ENCODE peak calls at places on chromosomes 2 and 18, in nine cellular contexts. One of them, this sample, is unnamed.

GRCh38 chr2:133885847-133886246 is 317.6 kb upstream of the NCKAP5 start:
- DNase-seq in GM23338: no peak
- DNase-seq in heart left ventricle: no peak
- DNase-seq in CD8-positive, alpha-beta memory T cell: no peak
- DNase-seq in neuronal stem cell: no peak
- DNase-seq in uterus: no peak
- DNase-seq in PC-3: peak; percentile 77
- DNase-seq in naive thymus-derived CD4-positive, alpha-beta T cell: no peak
- DNase-seq in spleen: no peak
- DNase-seq in this sample: no peak

GRCh38 chr2:54535599-54536195 is 79.6 kb downstream of the SPTBN1 start:
- DNase-seq in heart left ventricle: no peak
- DNase-seq in spleen: no peak
- DNase-seq in uterus: no peak
- DNase-seq in GM23338: no peak
- DNase-seq in CD8-positive, alpha-beta memory T cell: no peak
- DNase-seq in PC-3: no peak
- DNase-seq in neuronal stem cell: no peak
- DNase-seq in naive thymus-derived CD4-positive, alpha-beta T cell: no peak
- DNase-seq in this sample: no peak

GRCh38 chr2:170425291-170425751 is 247.4 kb downstream of the MYO3B start:
- DNase-seq in heart left ventricle: no peak
- DNase-seq in PC-3: peak; percentile 89
- DNase-seq in neuronal stem cell: no peak
- DNase-seq in uterus: no peak
- DNase-seq in spleen: no peak
- DNase-seq in GM23338: no peak
- DNase-seq in naive thymus-derived CD4-positive, alpha-beta T cell: no peak
- DNase-seq in CD8-positive, alpha-beta memory T cell: no peak
- DNase-seq in this sample: no peak

GRCh38 chr2:176689711-176690110 is 420.5 kb downstream of the MTX2 start:
- DNase-seq in CD8-positive, alpha-beta memory T cell: no peak
- DNase-seq in GM23338: no peak
- DNase-seq in PC-3: no peak
- DNase-seq in uterus: no peak
- DNase-seq in neuronal stem cell: no peak
- DNase-seq in naive thymus-derived CD4-positive, alpha-beta T cell: no peak
- DNase-seq in heart left ventricle: no peak
- DNase-seq in spleen: no peak
- DNase-seq in this sample: no peak

GRCh38 chr2:153786016-153786415 is 85.7 kb upstream of the GALNT13 start:
- DNase-seq in CD8-positive, alpha-beta memory T cell: no peak
- DNase-seq in heart left ventricle: no peak
- DNase-seq in GM23338: no peak
- DNase-seq in naive thymus-derived CD4-positive, alpha-beta T cell: no peak
- DNase-seq in spleen: no peak
- DNase-seq in PC-3: no peak
- DNase-seq in neuronal stem cell: no peak
- DNase-seq in uterus: no peak
- DNase-seq in this sample: no peak

GRCh38 chr2:157722580-157723234 is 94.0 kb upstream of the ACVR1C start:
- DNase-seq in GM23338: peak; percentile 20
- DNase-seq in neuronal stem cell: no peak
- DNase-seq in uterus: no peak
- DNase-seq in CD8-positive, alpha-beta memory T cell: no peak
- DNase-seq in heart left ventricle: no peak
- DNase-seq in PC-3: peak; percentile 17
- DNase-seq in spleen: no peak
- DNase-seq in naive thymus-derived CD4-positive, alpha-beta T cell: no peak
- DNase-seq in this sample: no peak

GRCh38 chr18:9568186-9568585 is 46.2 kb downstream of the PPP4R1 start:
- DNase-seq in PC-3: peak; percentile 86
- DNase-seq in heart left ventricle: no peak
- DNase-seq in uterus: no peak
- DNase-seq in GM23338: no peak
- DNase-seq in neuronal stem cell: no peak
- DNase-seq in naive thymus-derived CD4-positive, alpha-beta T cell: no peak
- DNase-seq in spleen: no peak
- DNase-seq in CD8-positive, alpha-beta memory T cell: no peak
- DNase-seq in this sample: no peak

GRCh38 chr18:3520230-3521085 is 70.5 kb downstream of the TGIF1 start:
- DNase-seq in neuronal stem cell: no peak
- DNase-seq in PC-3: no peak
- DNase-seq in GM23338: peak; percentile 51
- DNase-seq in spleen: no peak
- DNase-seq in naive thymus-derived CD4-positive, alpha-beta T cell: no peak
- DNase-seq in uterus: no peak
- DNase-seq in CD8-positive, alpha-beta memory T cell: no peak
- DNase-seq in heart left ventricle: no peak
- DNase-seq in this sample: no peak

GRCh38 chr2:128445533-128445900 is 126.8 kb upstream of the HS6ST1 start:
- DNase-seq in PC-3: no peak
- DNase-seq in neuronal stem cell: no peak
- DNase-seq in GM23338: no peak
- DNase-seq in naive thymus-derived CD4-positive, alpha-beta T cell: peak; percentile 1
- DNase-seq in heart left ventricle: no peak
- DNase-seq in spleen: peak; percentile 72
- DNase-seq in CD8-positive, alpha-beta memory T cell: no peak
- DNase-seq in uterus: no peak
- DNase-seq in this sample: no peak

GRCh38 chr18:69982417-69982816 is 34.7 kb upstream of the CD226 start:
- DNase-seq in neuronal stem cell: no peak
- DNase-seq in PC-3: no peak
- DNase-seq in GM23338: peak; percentile 44
- DNase-seq in CD8-positive, alpha-beta memory T cell: no peak
- DNase-seq in spleen: no peak
- DNase-seq in uterus: no peak
- DNase-seq in heart left ventricle: no peak
- DNase-seq in naive thymus-derived CD4-positive, alpha-beta T cell: no peak
- DNase-seq in this sample: no peak

GRCh38 chr2:201831469-201831868 is 25.1 kb downstream of the CDK15 start:
- DNase-seq in uterus: no peak
- DNase-seq in GM23338: no peak
- DNase-seq in spleen: no peak
- DNase-seq in CD8-positive, alpha-beta memory T cell: no peak
- DNase-seq in heart left ventricle: no peak
- DNase-seq in naive thymus-derived CD4-positive, alpha-beta T cell: no peak
- DNase-seq in PC-3: no peak
- DNase-seq in neuronal stem cell: no peak
- DNase-seq in this sample: no peak

GRCh38 chr2:149090706-149091105 is 52.2 kb downstream of the LYPD6B start:
- DNase-seq in CD8-positive, alpha-beta memory T cell: no peak
- DNase-seq in neuronal stem cell: no peak
- DNase-seq in heart left ventricle: no peak
- DNase-seq in GM23338: no peak
- DNase-seq in PC-3: no peak
- DNase-seq in spleen: no peak
- DNase-seq in naive thymus-derived CD4-positive, alpha-beta T cell: no peak
- DNase-seq in uterus: no peak
- DNase-seq in this sample: no peak

GRCh38 chr2:20455076-20455587 is 8.3 kb downstream of the RHOB start:
- DNase-seq in neuronal stem cell: no peak
- DNase-seq in naive thymus-derived CD4-positive, alpha-beta T cell: no peak
- DNase-seq in GM23338: no peak
- DNase-seq in heart left ventricle: no peak
- DNase-seq in CD8-positive, alpha-beta memory T cell: no peak
- DNase-seq in spleen: peak; percentile 21
- DNase-seq in PC-3: no peak
- DNase-seq in uterus: no peak
- DNase-seq in this sample: no peak

GRCh38 chr2:138373993-138374408 is 127.6 kb upstream of the SPOPL start:
- DNase-seq in naive thymus-derived CD4-positive, alpha-beta T cell: no peak
- DNase-seq in uterus: no peak
- DNase-seq in PC-3: peak; percentile 59
- DNase-seq in CD8-positive, alpha-beta memory T cell: no peak
- DNase-seq in GM23338: peak; percentile 62
- DNase-seq in spleen: no peak
- DNase-seq in heart left ventricle: no peak
- DNase-seq in neuronal stem cell: peak; percentile 8
- DNase-seq in this sample: peak; percentile 69

GRCh38 chr2:230496891-230497290 is 80.9 kb downstream of the SP100 start:
- DNase-seq in naive thymus-derived CD4-positive, alpha-beta T cell: no peak
- DNase-seq in PC-3: no peak
- DNase-seq in spleen: no peak
- DNase-seq in uterus: no peak
- DNase-seq in GM23338: no peak
- DNase-seq in neuronal stem cell: no peak
- DNase-seq in heart left ventricle: no peak
- DNase-seq in CD8-positive, alpha-beta memory T cell: no peak
- DNase-seq in this sample: peak; percentile 82
- H3K4me1 ChIP-seq in naive thymus-derived CD4-positive, alpha-beta T cell: peaks cover 9% of the 10 kb centered on the region
- H3K4me1 ChIP-seq in PC-3: peaks cover 8% of the 10 kb centered on the region
- H3K4me1 ChIP-seq in spleen: peaks cover 28% of the 10 kb centered on the region
- H3K4me1 ChIP-seq in uterus: no peaks in the 10 kb centered on the region
- H3K4me1 ChIP-seq in GM23338: no peaks in the 10 kb centered on the region
- H3K4me1 ChIP-seq in neuronal stem cell: no peaks in the 10 kb centered on the region
- H3K4me1 ChIP-seq in heart left ventricle: no peaks in the 10 kb centered on the region
- H3K4me1 ChIP-seq in CD8-positive, alpha-beta memory T cell: peaks cover 18% of the 10 kb centered on the region
- H3K4me1 ChIP-seq in this sample: peaks cover 17% of the 10 kb centered on the region

GRCh38 chr18:44497757-44498490 is 182.8 kb upstream of the SETBP1 start:
- DNase-seq in CD8-positive, alpha-beta memory T cell: no peak
- DNase-seq in neuronal stem cell: no peak
- DNase-seq in PC-3: no peak
- DNase-seq in spleen: no peak
- DNase-seq in heart left ventricle: no peak
- DNase-seq in GM23338: no peak
- DNase-seq in naive thymus-derived CD4-positive, alpha-beta T cell: no peak
- DNase-seq in uterus: peak; percentile 18
- DNase-seq in this sample: no peak
- H3K4me1 ChIP-seq in CD8-positive, alpha-beta memory T cell: no peaks in the 10 kb centered on the region
- H3K4me1 ChIP-seq in neuronal stem cell: no peaks in the 10 kb centered on the region
- H3K4me1 ChIP-seq in PC-3: no peaks in the 10 kb centered on the region
- H3K4me1 ChIP-seq in spleen: peaks cover 10% of the 10 kb centered on the region
- H3K4me1 ChIP-seq in heart left ventricle: no peaks in the 10 kb centered on the region
- H3K4me1 ChIP-seq in GM23338: no peaks in the 10 kb centered on the region
- H3K4me1 ChIP-seq in naive thymus-derived CD4-positive, alpha-beta T cell: no peaks in the 10 kb centered on the region
- H3K4me1 ChIP-seq in uterus: no peaks in the 10 kb centered on the region
- H3K4me1 ChIP-seq in this sample: no peaks in the 10 kb centered on the region

GRCh38 chr2:226979004-226979403 is 143.2 kb downstream of the RHBDD1 start:
- DNase-seq in PC-3: no peak
- DNase-seq in CD8-positive, alpha-beta memory T cell: no peak
- DNase-seq in uterus: no peak
- DNase-seq in heart left ventricle: no peak
- DNase-seq in naive thymus-derived CD4-positive, alpha-beta T cell: no peak
- DNase-seq in neuronal stem cell: no peak
- DNase-seq in GM23338: peak; percentile 25
- DNase-seq in spleen: no peak
- DNase-seq in this sample: no peak

GRCh38 chr2:226977775-226978190 is 141.9 kb downstream of the RHBDD1 start:
- DNase-seq in heart left ventricle: no peak
- DNase-seq in neuronal stem cell: no peak
- DNase-seq in naive thymus-derived CD4-positive, alpha-beta T cell: no peak
- DNase-seq in GM23338: no peak
- DNase-seq in spleen: no peak
- DNase-seq in PC-3: peak; percentile 77
- DNase-seq in uterus: no peak
- DNase-seq in CD8-positive, alpha-beta memory T cell: no peak
- DNase-seq in this sample: no peak

GRCh38 chr2:226981731-226982373 is 146.0 kb downstream of the RHBDD1 start:
- DNase-seq in CD8-positive, alpha-beta memory T cell: no peak
- DNase-seq in neuronal stem cell: no peak
- DNase-seq in naive thymus-derived CD4-positive, alpha-beta T cell: no peak
- DNase-seq in heart left ventricle: no peak
- DNase-seq in GM23338: no peak
- DNase-seq in PC-3: no peak
- DNase-seq in spleen: no peak
- DNase-seq in uterus: no peak
- DNase-seq in this sample: no peak

GRCh38 chr2:226973821-226974220 is 138.0 kb downstream of the RHBDD1 start:
- DNase-seq in heart left ventricle: no peak
- DNase-seq in naive thymus-derived CD4-positive, alpha-beta T cell: no peak
- DNase-seq in PC-3: no peak
- DNase-seq in uterus: no peak
- DNase-seq in GM23338: no peak
- DNase-seq in CD8-positive, alpha-beta memory T cell: no peak
- DNase-seq in spleen: no peak
- DNase-seq in neuronal stem cell: no peak
- DNase-seq in this sample: no peak

GRCh38 chr2:226978300-226978699 is 142.4 kb downstream of the RHBDD1 start:
- DNase-seq in naive thymus-derived CD4-positive, alpha-beta T cell: no peak
- DNase-seq in heart left ventricle: no peak
- DNase-seq in uterus: no peak
- DNase-seq in CD8-positive, alpha-beta memory T cell: no peak
- DNase-seq in spleen: no peak
- DNase-seq in PC-3: no peak
- DNase-seq in neuronal stem cell: no peak
- DNase-seq in GM23338: no peak
- DNase-seq in this sample: no peak
- H3K4me1 ChIP-seq in naive thymus-derived CD4-positive, alpha-beta T cell: no peaks in the 10 kb centered on the region
- H3K4me1 ChIP-seq in heart left ventricle: no peaks in the 10 kb centered on the region
- H3K4me1 ChIP-seq in uterus: no peaks in the 10 kb centered on the region
- H3K4me1 ChIP-seq in CD8-positive, alpha-beta memory T cell: no peaks in the 10 kb centered on the region
- H3K4me1 ChIP-seq in spleen: no peaks in the 10 kb centered on the region
- H3K4me1 ChIP-seq in PC-3: peaks cover 16% of the 10 kb centered on the region
- H3K4me1 ChIP-seq in neuronal stem cell: peaks cover 10% of the 10 kb centered on the region
- H3K4me1 ChIP-seq in GM23338: peaks cover 15% of the 10 kb centered on the region
- H3K4me1 ChIP-seq in this sample: no peaks in the 10 kb centered on the region

GRCh38 chr2:239577306-239577705 is 176.5 kb upstream of the HDAC4 start:
- DNase-seq in PC-3: no peak
- DNase-seq in neuronal stem cell: no peak
- DNase-seq in CD8-positive, alpha-beta memory T cell: peak; percentile 29
- DNase-seq in spleen: peak; percentile 39
- DNase-seq in heart left ventricle: no peak
- DNase-seq in GM23338: no peak
- DNase-seq in uterus: no peak
- DNase-seq in naive thymus-derived CD4-positive, alpha-beta T cell: no peak
- DNase-seq in this sample: no peak
- H3K4me1 ChIP-seq in PC-3: no peaks in the 10 kb centered on the region
- H3K4me1 ChIP-seq in neuronal stem cell: peaks cover 2% of the 10 kb centered on the region
- H3K4me1 ChIP-seq in CD8-positive, alpha-beta memory T cell: no peaks in the 10 kb centered on the region
- H3K4me1 ChIP-seq in spleen: no peaks in the 10 kb centered on the region
- H3K4me1 ChIP-seq in heart left ventricle: no peaks in the 10 kb centered on the region
- H3K4me1 ChIP-seq in GM23338: peaks cover 6% of the 10 kb centered on the region
- H3K4me1 ChIP-seq in uterus: peaks cover 2% of the 10 kb centered on the region
- H3K4me1 ChIP-seq in naive thymus-derived CD4-positive, alpha-beta T cell: no peaks in the 10 kb centered on the region
- H3K4me1 ChIP-seq in this sample: no peaks in the 10 kb centered on the region

GRCh38 chr2:11154460-11155325 is 574 bp upstream of the SLC66A3 start:
- DNase-seq in GM23338: peak; percentile 97
- DNase-seq in heart left ventricle: peak; percentile 98
- DNase-seq in neuronal stem cell: peak; percentile 94
- DNase-seq in PC-3: peak; percentile 91
- DNase-seq in uterus: peak; percentile 98
- DNase-seq in naive thymus-derived CD4-positive, alpha-beta T cell: peak; percentile 97
- DNase-seq in CD8-positive, alpha-beta memory T cell: peak; percentile 99
- DNase-seq in spleen: peak; percentile 99
- DNase-seq in this sample: peak; percentile 99
- H3K4me1 ChIP-seq in GM23338: no peaks in the 10 kb centered on the region
- H3K4me1 ChIP-seq in heart left ventricle: peaks cover 18% of the 10 kb centered on the region
- H3K4me1 ChIP-seq in neuronal stem cell: peaks cover 11% of the 10 kb centered on the region
- H3K4me1 ChIP-seq in PC-3: peaks cover 12% of the 10 kb centered on the region
- H3K4me1 ChIP-seq in uterus: no peaks in the 10 kb centered on the region
- H3K4me1 ChIP-seq in naive thymus-derived CD4-positive, alpha-beta T cell: peaks cover 10% of the 10 kb centered on the region
- H3K4me1 ChIP-seq in CD8-positive, alpha-beta memory T cell: peaks cover 21% of the 10 kb centered on the region
- H3K4me1 ChIP-seq in spleen: peaks cover 31% of the 10 kb centered on the region
- H3K4me1 ChIP-seq in this sample: peaks cover 15% of the 10 kb centered on the region

GRCh38 chr2:38173690-38174089 is 97.7 kb upstream of the CYP1B1 start:
- DNase-seq in neuronal stem cell: no peak
- DNase-seq in spleen: no peak
- DNase-seq in CD8-positive, alpha-beta memory T cell: no peak
- DNase-seq in heart left ventricle: no peak
- DNase-seq in GM23338: no peak
- DNase-seq in uterus: no peak
- DNase-seq in naive thymus-derived CD4-positive, alpha-beta T cell: no peak
- DNase-seq in PC-3: no peak
- DNase-seq in this sample: no peak
- H3K4me1 ChIP-seq in neuronal stem cell: peaks cover 1% of the 10 kb centered on the region
- H3K4me1 ChIP-seq in spleen: peaks cover 3% of the 10 kb centered on the region
- H3K4me1 ChIP-seq in CD8-positive, alpha-beta memory T cell: no peaks in the 10 kb centered on the region
- H3K4me1 ChIP-seq in heart left ventricle: peaks cover 4% of the 10 kb centered on the region
- H3K4me1 ChIP-seq in GM23338: no peaks in the 10 kb centered on the region
- H3K4me1 ChIP-seq in uterus: no peaks in the 10 kb centered on the region
- H3K4me1 ChIP-seq in naive thymus-derived CD4-positive, alpha-beta T cell: no peaks in the 10 kb centered on the region
- H3K4me1 ChIP-seq in PC-3: no peaks in the 10 kb centered on the region
- H3K4me1 ChIP-seq in this sample: peaks cover 7% of the 10 kb centered on the region

This sample was measured in Karpas-422.